ENCODE peak calls at places on chromosomes 16 and 17, in ten cellular contexts. E, B, L, M, Q, U, R, Y, K and G are unnamed samples.

GRCh38 chr16:55622930-55623561 is 32.7 kb upstream of the SLC6A2 start:
- DNase-seq in E (no peak), B (no peak), L (peak), M (no peak), Q (no peak), U (no peak), R (no peak), Y (peak), K (no peak), G (peak)

GRCh38 chr17:79803997-79804855 is 7.3 kb upstream of the CBX8 start:
- DNase-seq in E (no peak), B (no peak), L (no peak), M (no peak), Q (no peak), U (no peak), R (peak), Y (no peak), K (no peak), G (no peak)

GRCh38 chr17:67648032-67648761 is 69.5 kb upstream of the NOL11 start:
- DNase-seq in E (no peak), B (no peak), L (no peak), M (no peak), Q (no peak), U (no peak), R (no peak), Y (no peak), K (no peak), G (no peak)

GRCh38 chr17:73030501-73030911 is 62.0 kb downstream of the SLC39A11 start:
- DNase-seq in E (peak), B (no peak), L (no peak), M (no peak), Q (no peak), U (peak), R (no peak), Y (no peak), K (no peak), G (no peak)

GRCh38 chr17:70906808-70907207 is 737.5 kb downstream of the KCNJ2 start:
- DNase-seq in E (no peak), B (no peak), L (peak), M (peak), Q (no peak), U (peak), R (no peak), Y (peak), K (no peak), G (no peak)

GRCh38 chr17:75759457-75759856 is 5.5 kb downstream of the GALK1 start:
- DNase-seq in E (no peak), B (no peak), L (no peak), M (no peak), Q (no peak), U (no peak), R (no peak), Y (no peak), K (no peak), G (no peak)

GRCh38 chr17:66923881-66924280 is 40.6 kb upstream of the CACNG4 start:
- DNase-seq in E (no peak), B (no peak), L (no peak), M (no peak), Q (no peak), U (no peak), R (no peak), Y (no peak), K (no peak), G (no peak)

GRCh38 chr16:85749686-85750020 is 1.2 kb downstream of the C16orf74 start:
- DNase-seq in E (no peak), B (no peak), L (peak), M (no peak), Q (no peak), U (no peak), R (no peak), Y (no peak), K (no peak), G (no peak)

GRCh38 chr17:2214887-2215615 is 88.5 kb downstream of the SMG6 start:
- DNase-seq in E (peak), B (no peak), L (peak), M (peak), Q (no peak), U (peak), R (no peak), Y (peak), K (no peak), G (no peak)

GRCh38 chr17:3755335-3756030 is 31.8 kb downstream of the HASPIN start:
- DNase-seq in E (no peak), B (no peak), L (no peak), M (no peak), Q (no peak), U (no peak), R (no peak), Y (no peak), K (no peak), G (no peak)

GRCh38 chr17:76887809-76888208 is 19.6 kb downstream of the MGAT5B start:
- DNase-seq in E (no peak), B (no peak), L (no peak), M (no peak), Q (no peak), U (no peak), R (no peak), Y (no peak), K (no peak), G (no peak)

GRCh38 chr16:57998484-57998883 is 2.0 kb downstream of the ZNF319 start:
- DNase-seq in E (no peak), B (no peak), L (no peak), M (peak), Q (no peak), U (no peak), R (peak), Y (no peak), K (no peak), G (no peak)

DNA sequence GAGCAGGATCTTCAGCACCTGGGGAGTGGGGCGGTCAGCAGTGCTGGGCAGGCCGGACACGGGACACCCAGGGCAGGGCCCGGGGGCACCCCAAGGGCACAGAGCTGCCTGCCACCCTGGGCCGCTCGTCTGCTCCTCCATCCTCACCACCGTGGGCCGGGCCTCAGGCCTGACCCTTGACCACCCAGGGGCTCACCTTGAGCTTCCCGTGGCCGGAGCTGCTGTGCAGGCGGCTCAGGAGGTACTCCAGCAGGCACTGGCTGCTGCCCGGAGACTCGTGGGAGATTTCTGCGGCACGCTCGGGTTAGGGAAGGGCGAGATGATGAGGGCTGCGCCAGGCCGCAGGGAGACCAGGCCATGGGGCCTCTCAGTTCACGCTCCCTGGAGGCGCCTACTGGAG is 2.1 kb downstream of the TEPSIN start:
- DNase-seq in E (no peak), B (no peak), L (no peak), M (no peak), Q (no peak), U (no peak), R (no peak), Y (no peak), K (no peak), G (no peak)
- TF ChIP-seq CTCF in E (no peak), B (no peak), L (no peak), M (no peak), Q (no peak), U (no peak), R (no peak), Y (no peak), K (no peak), G (no peak)

DNA sequence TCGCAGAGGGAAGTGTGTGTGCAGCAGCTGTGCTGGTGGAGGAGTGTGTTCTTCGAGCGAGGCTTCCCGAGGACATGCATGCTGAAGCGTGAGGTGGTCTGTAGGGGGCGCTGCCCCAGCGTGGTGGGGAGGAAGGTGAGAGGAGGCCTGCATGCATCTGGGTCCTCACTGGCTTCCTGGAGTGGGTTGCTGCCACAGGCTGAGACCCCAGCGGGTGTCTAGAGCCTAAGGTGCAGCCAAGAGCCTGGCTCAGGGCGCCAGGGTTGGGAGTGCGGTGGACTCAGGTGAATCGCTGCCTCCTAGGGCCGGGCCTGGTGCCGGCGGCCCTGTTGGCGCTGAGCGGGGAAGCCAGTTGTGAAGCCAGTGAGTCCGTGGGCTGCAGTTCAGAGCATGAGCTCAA is 7.5 kb upstream of the HSD3B7 start:
- DNase-seq in E (no peak), B (no peak), L (no peak), M (no peak), Q (no peak), U (no peak), R (no peak), Y (no peak), K (no peak), G (no peak)
- TF ChIP-seq CTCF in E (no peak), B (no peak), L (peak), M (peak), Q (peak), U (peak), R (peak), Y (peak), K (no peak), G (no peak)

DNA sequence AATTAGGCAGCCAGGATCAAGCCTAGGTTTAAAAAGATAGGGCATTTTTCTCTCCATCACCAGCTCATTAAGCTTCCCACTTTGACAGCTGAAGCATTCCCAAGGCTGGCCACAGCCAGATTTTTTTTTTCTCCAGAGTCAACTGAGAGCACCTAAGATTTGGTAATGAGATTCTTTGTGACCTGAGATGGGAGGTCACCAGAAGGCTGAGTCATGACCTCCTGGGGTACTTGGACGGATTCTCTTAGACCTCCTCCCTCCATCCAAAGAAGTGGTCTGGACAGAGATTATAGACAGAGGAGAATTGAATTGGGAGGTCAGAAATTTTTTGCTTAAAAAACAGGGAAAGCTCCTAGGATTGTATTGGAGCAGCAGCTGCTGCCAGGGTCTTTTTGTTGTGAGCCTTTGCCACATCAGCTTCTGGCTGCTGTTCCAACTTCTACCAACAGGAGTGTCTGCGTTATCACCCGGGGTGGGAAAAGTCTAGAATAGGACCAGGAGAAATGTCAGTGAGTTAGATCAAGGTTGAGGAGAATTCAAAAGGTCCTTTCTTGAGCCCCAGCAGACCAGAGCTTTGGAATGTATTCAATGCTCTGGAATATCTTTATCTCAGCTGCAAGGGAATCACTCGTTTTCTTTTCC is 221.2 kb upstream of the N4BP1 start:
- DNase-seq in E (no peak), B (no peak), L (peak), M (no peak), Q (no peak), U (no peak), R (no peak), Y (no peak), K (no peak), G (no peak)
- TF ChIP-seq CTCF in E (no peak), B (no peak), L (no peak), M (no peak), Q (no peak), U (no peak), R (no peak), Y (no peak), K (no peak), G (no peak)

GRCh38 chr16:180921-181667 is 835 bp downstream of the HBQ1 start:
- DNase-seq in E (peak), B (peak), L (peak), M (peak), Q (no peak), U (peak), R (peak), Y (peak), K (peak), G (peak)

GRCh38 chr16:177981-178676 is 1.6 kb downstream of the HBA1 start:
- DNase-seq in E (no peak), B (no peak), L (no peak), M (no peak), Q (no peak), U (no peak), R (no peak), Y (no peak), K (no peak), G (no peak)

GRCh38 chr16:181668-182021 is 1.4 kb downstream of the HBQ1 start:
- DNase-seq in E (no peak), B (no peak), L (no peak), M (peak), Q (no peak), U (no peak), R (no peak), Y (peak), K (no peak), G (no peak)

GRCh38 chr16:179431-179830 is 828 bp upstream of the HBQ1 start:
- DNase-seq in E (no peak), B (no peak), L (no peak), M (no peak), Q (no peak), U (no peak), R (no peak), Y (no peak), K (no peak), G (no peak)

DNA sequence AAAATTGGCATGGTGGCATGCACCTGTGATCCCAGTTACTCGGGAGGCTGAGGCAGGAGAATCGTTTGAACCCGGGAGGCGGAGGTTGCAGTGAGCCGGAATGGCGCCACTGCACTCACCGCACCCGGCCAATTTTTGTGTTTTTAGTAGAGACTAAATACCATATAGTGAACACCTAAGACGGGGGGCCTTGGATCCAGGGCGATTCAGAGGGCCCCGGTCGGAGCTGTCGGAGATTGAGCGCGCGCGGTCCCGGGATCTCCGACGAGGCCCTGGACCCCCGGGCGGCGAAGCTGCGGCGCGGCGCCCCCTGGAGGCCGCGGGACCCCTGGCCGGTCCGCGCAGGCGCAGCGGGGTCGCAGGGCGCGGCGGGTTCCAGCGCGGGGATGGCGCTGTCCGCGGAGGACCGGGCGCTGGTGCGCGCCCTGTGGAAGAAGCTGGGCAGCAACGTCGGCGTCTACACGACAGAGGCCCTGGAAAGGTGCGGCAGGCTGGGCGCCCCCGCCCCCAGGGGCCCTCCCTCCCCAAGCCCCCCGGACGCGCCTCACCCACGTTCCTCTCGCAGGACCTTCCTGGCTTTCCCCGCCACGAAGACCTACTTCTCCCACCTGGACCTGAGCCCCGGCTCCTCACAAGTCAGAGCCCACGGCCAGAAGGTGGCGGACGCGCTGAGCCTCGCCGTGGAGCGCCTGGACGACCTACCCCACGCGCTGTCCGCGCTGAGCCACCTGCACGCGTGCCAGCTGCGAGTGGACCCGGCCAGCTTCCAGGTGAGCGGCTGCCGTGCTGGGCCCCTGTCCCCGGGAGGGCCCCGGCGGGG is at the start of gene HBQ1:
- DNase-seq in E (no peak), B (no peak), L (peak), M (peak), Q (no peak), U (no peak), R (no peak), Y (peak), K (no peak), G (no peak)
- TF ChIP-seq CTCF in E (no peak), B (peak), L (peak), M (peak), Q (peak), U (peak), R (no peak), Y (peak), K (no peak), G (no peak)

DNA sequence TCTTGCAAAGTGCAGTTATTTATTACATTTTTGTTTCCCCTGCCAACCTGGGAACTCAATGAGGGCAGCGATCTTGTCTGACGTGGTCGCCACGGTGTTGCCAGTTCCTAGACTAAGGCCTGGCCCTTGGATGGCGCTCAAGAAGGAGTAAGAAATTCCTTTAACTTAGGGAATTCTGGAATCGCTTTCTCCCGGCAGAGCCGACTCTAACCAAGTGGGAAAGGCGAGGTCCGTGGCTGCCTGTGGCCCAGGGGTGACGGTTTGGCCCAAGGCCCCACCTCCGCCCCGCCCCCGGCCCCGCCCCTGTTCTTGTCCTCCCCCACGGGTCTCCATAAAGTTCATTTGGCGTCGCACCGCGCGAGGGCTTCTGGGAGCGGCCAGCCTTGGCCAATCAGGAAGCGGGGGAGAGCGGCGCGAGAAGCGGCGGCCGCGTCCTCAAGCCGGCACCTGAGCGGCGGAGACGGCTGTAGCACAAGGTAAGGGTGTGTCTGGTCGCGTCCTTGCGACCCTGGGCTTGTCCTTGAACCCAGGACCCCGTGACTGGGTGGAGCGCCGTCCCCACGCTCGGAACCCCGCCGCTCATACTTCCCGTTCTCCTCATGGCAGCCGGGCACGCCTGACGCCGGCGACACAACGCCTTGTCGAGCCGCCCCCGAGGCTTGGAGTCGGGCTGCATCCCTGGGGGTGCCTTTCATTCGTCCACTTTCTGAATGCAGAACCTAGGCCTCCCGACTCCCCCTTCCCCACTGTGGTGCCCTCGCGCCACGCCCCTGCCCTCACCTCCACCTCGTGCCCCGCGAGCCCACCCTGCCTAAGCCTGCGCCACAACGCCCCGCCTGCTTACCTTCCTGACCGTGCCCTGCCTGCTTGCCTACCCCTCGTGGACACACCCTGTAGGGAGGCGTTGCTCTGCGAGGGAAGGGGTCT is at the start of gene NUP93:
- DNase-seq in E (peak), B (peak), L (peak), M (peak), Q (peak), U (peak), R (peak), Y (peak), K (peak), G (peak)
- TF ChIP-seq CTCF in E (no peak), B (no peak), L (no peak), M (no peak), Q (no peak), U (no peak), R (no peak), Y (no peak), K (no peak), G (no peak)

DNA sequence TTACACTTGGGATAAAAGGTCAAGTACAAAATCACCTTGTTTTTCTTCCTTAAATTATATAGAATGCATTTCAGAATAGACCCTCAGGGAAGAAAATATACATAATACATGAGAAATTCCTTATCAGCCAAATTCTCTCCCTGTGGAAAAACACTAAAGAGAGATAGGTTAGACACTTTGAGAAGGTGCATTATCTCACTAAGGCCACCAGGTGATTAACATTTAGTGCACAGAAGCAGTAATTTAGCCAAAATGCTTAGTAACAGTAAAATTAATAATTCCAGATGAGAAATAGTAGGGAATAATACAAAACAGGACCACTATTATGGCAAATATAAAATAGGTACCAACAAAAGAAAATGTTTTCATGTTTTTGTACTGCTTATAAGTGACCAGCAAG is 185.3 kb upstream of the C17orf78 start:
- DNase-seq in E (no peak), B (no peak), L (no peak), M (no peak), Q (no peak), U (no peak), R (no peak), Y (no peak), K (no peak), G (no peak)
- TF ChIP-seq CTCF in E (no peak), B (no peak), L (peak), M (no peak), Q (no peak), U (no peak), R (no peak), Y (peak), K (no peak), G (peak)

DNA sequence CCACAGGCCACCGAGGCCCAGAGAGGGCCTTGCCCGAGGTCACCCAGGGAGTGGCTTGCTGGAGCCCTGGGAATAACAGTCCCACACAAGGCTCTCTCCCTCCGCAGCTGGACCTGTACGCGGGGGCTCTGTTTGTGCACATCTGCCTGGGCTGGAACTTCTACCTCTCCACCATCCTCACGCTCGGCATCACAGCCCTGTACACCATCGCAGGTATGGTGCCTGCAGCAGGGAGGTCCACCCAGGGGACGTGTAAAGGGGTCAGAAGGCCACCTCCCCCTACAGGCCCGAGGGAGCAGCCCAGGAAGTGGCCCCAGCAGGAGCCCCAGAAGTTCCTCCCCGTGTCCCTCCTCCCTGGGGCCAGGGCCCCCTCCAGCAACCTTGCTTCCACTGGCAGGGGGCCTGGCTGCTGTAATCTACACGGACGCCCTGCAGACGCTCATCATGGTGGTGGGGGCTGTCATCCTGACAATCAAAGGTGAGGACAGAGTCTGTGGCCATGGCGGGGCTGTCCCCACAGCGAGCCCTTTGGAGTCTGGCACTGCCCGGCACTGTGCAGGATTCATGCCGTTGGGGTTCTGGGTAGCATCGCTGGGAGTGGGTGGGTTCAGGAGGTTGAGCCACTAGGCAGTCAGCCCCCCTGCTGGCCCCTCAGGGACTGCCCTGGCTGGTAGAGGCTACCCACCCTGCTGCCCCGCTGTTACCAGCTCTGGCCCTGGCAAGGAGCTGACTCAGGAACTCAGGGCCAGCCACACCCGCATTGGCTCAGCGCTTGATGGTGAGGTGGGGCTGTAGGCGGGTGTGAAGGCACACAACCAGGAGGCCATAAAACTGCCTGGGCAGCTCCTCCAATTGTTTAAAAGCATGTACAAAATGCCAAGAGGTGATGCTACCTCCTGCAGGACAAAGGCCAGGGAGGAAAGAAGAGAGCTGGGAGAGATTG is 17.3 kb downstream of the SLC5A10 start:
- DNase-seq in E (no peak), B (peak), L (no peak), M (no peak), Q (no peak), U (no peak), R (no peak), Y (peak), K (no peak), G (peak)
- TF ChIP-seq CTCF in E (no peak), B (no peak), L (no peak), M (no peak), Q (no peak), U (no peak), R (no peak), Y (no peak), K (no peak), G (no peak)